ENCODE peak calls at places on chromosomes 3 and 15, in five cellular contexts. S is brain microvascular endothelial cell, Z is LoVo, Q is AG20443, W is GM13977. F is an unnamed sample.

GRCh38 chr3:33942483-33943150 is 144.2 kb downstream of the PDCD6IP start:
- DNase-seq in W (no peak), S (peak), Q (no peak), Z (no peak), F (no peak)

GRCh38 chr15:74337607-74338211 is 29.7 kb downstream of the CYP11A1 start:
- DNase-seq in Z (no peak), S (no peak), W (no peak), Q (no peak), F (no peak)

GRCh38 chr15:68235022-68235421 is 5.5 kb upstream of the CLN6 start:
- DNase-seq in Z (no peak), W (no peak), Q (no peak), S (no peak), F (no peak)

GRCh38 chr3:64187065-64187959 is 38.0 kb downstream of the PRICKLE2 start:
- DNase-seq in S (peak), Q (peak), W (no peak), Z (peak), F (no peak)

GRCh38 chr3:61181874-61182273 is 69.4 kb downstream of the FHIT start:
- DNase-seq in Z (peak), S (peak), W (peak), Q (peak), F (no peak)

GRCh38 chr3:161263057-161263456 is 41.9 kb downstream of the NMD3 start:
- DNase-seq in W (no peak), Q (peak), S (peak), Z (no peak), F (no peak)

GRCh38 chr15:68631621-68632051 is 52.8 kb downstream of the CORO2B start:
- DNase-seq in W (no peak), Z (no peak), Q (no peak), S (no peak), F (no peak)

GRCh38 chr15:70328137-70329115 is 230.7 kb upstream of the TLE3 start:
- DNase-seq in W (peak), Z (no peak), S (peak), Q (peak), F (peak)

GRCh38 chr3:160842021-160843005 is 86.3 kb downstream of the PPM1L start:
- DNase-seq in Z (no peak), Q (no peak), S (no peak), W (no peak), F (no peak)